ENCODE peak calls at places on chromosomes 3 and 15, in five cellular contexts. A, G, Q, X and E are unnamed samples.

GRCh38 chr15:47513496-47513895 is 203.8 kb upstream of the SEMA6D start:
- DNase-seq in A (no peak), G (no peak), Q (no peak), X (no peak), E (no peak)

GRCh38 chr15:33533197-33533596 is 222.4 kb downstream of the RYR3 start:
- DNase-seq in A (no peak), G (no peak), Q (no peak), X (no peak), E (no peak)

GRCh38 chr3:189593581-189593980 is 37.6 kb upstream of the TP63 start:
- DNase-seq in A (no peak), G (no peak), Q (no peak), X (no peak), E (no peak)

GRCh38 chr15:29968099-29968892 is 114.5 kb upstream of the GOLGA8J start:
- DNase-seq in A (no peak), G (no peak), Q (no peak), X (no peak), E (no peak)

GRCh38 chr3:38998086-38998485 is 53.7 kb downstream of the SCN11A start:
- DNase-seq in A (no peak), G (no peak), Q (no peak), X (no peak), E (no peak)

GRCh38 chr15:70508561-70509281 is 254.6 kb downstream of the UACA start:
- DNase-seq in A (peak), G (no peak), Q (no peak), X (peak), E (no peak)

GRCh38 chr3:16056210-16056607 is 118.3 kb upstream of the GALNT15 start:
- DNase-seq in A (no peak), G (no peak), Q (no peak), X (no peak), E (no peak)

GRCh38 chr15:33612721-33613304 is 302.0 kb downstream of the RYR3 start:
- DNase-seq in A (peak), G (no peak), Q (no peak), X (no peak), E (no peak)

GRCh38 chr3:100492810-100493140 is 356 bp downstream of the TMEM45A start:
- DNase-seq in A (no peak), G (no peak), Q (no peak), X (no peak), E (no peak)

GRCh38 chr3:12400795-12401194 is 83.5 kb upstream of the TSEN2 start:
- DNase-seq in A (peak), G (no peak), Q (peak), X (peak), E (no peak)

GRCh38 chr3:13822042-13822441 is 57.8 kb downstream of the WNT7A start:
- DNase-seq in A (no peak), G (no peak), Q (peak), X (peak), E (no peak)

GRCh38 chr3:154143873-154144272 is 22.7 kb downstream of the ARHGEF26 start:
- DNase-seq in A (no peak), G (no peak), Q (no peak), X (no peak), E (no peak)

GRCh38 chr3:50971487-50971924 is 296.8 kb downstream of the DOCK3 start:
- DNase-seq in A (peak), G (peak), Q (peak), X (peak), E (peak)

GRCh38 chr3:154224366-154224765 is 99.9 kb downstream of the DHX36 start:
- DNase-seq in A (no peak), G (no peak), Q (no peak), X (no peak), E (no peak)

GRCh38 chr3:52385157-52385556 is 59.7 kb downstream of the SEMA3G start:
- DNase-seq in A (peak), G (peak), Q (no peak), X (peak), E (no peak)

GRCh38 chr15:71136159-71137137 is 21.2 kb downstream of the THSD4 start:
- DNase-seq in A (peak), G (no peak), Q (peak), X (peak), E (no peak)

GRCh38 chr3:8538904-8539303 is 37.3 kb downstream of the LMCD1 start:
- DNase-seq in A (no peak), G (no peak), Q (no peak), X (peak), E (no peak)

GRCh38 chr3:59040902-59041301 is 8.9 kb downstream of the CFAP20DC start:
- DNase-seq in A (no peak), G (no peak), Q (no peak), X (no peak), E (no peak)

GRCh38 chr15:63469190-63469589 is 35.2 kb upstream of the USP3 start:
- DNase-seq in A (no peak), G (no peak), Q (no peak), X (no peak), E (no peak)

GRCh38 chr15:97037080-97037479 is 706.6 kb downstream of the NR2F2 start:
- DNase-seq in A (no peak), G (no peak), Q (no peak), X (no peak), E (no peak)

GRCh38 chr3:50204804-50205718 is at the start of gene SLC38A3:
- DNase-seq in A (no peak), G (no peak), Q (no peak), X (no peak), E (no peak)

GRCh38 chr3:100400424-100400781 is 486 bp downstream of the TOMM70 start:
- DNase-seq in A (peak), G (peak), Q (no peak), X (peak), E (peak)

GRCh38 chr3:149657458-149657795 is 398 bp downstream of the WWTR1 start:
- DNase-seq in A (peak), G (peak), Q (peak), X (peak), E (no peak)

GRCh38 chr15:25790003-25790660 is 73.0 kb downstream of the ATP10A start:
- DNase-seq in A (no peak), G (peak), Q (peak), X (no peak), E (no peak)

GRCh38 chr3:159814161-159814560 is 174.5 kb upstream of the IL12A start:
- DNase-seq in A (no peak), G (no peak), Q (no peak), X (peak), E (no peak)

GRCh38 chr15:92118162-92118935 is 264.8 kb downstream of the SLCO3A1 start:
- DNase-seq in A (no peak), G (no peak), Q (no peak), X (no peak), E (no peak)

GRCh38 chr15:72197460-72198409 is at the start of gene GRAMD2A:
- DNase-seq in A (peak), G (peak), Q (no peak), X (no peak), E (no peak)

GRCh38 chr3:165643433-165643824 is 193.8 kb downstream of the BCHE start:
- DNase-seq in A (peak), G (no peak), Q (no peak), X (peak), E (no peak)

GRCh38 chr15:92574566-92574965 is 81.0 kb downstream of the FAM174B start:
- DNase-seq in A (no peak), G (no peak), Q (no peak), X (no peak), E (no peak)

GRCh38 chr3:58049143-58049785 is 41.0 kb downstream of the FLNB start:
- DNase-seq in A (peak), G (no peak), Q (peak), X (peak), E (no peak)

GRCh38 chr3:128497305-128498126 is 4.5 kb upstream of the GATA2 start:
- DNase-seq in A (peak), G (peak), Q (no peak), X (peak), E (peak)